ENCODE peak calls at places on chromosomes 5 and 9, in five cellular contexts. M is RWPE1, D is cardiac muscle cell, R is dorsolateral prefrontal cortex, I is mesendoderm. U is an unnamed sample.

GRCh38 chr9:111940697-111941096 is 44.1 kb downstream of the UGCG start:
- DNase-seq in M (no peak), D (no peak), R (no peak), I (no peak), U (no peak)

GRCh38 chr5:178356459-178356872 is 123.9 kb upstream of the PHYKPL start:
- DNase-seq in M (no peak), D (no peak), R (no peak), I (peak; percentile 88), U (no peak)

GRCh38 chr9:88753691-88754367 is 218.9 kb downstream of the NXNL2 start:
- DNase-seq in M (no peak), D (no peak), R (no peak), I (no peak), U (no peak)

GRCh38 chr9:127835930-127836586 is 18.4 kb downstream of the ENG start:
- DNase-seq in M (no peak), D (peak; percentile 61), R (no peak), I (no peak), U (no peak)

GRCh38 chr9:134961331-134962064 is 43.8 kb upstream of the FCN1 start:
- DNase-seq in M (no peak), D (no peak), R (no peak), I (no peak), U (no peak)

GRCh38 chr9:134059661-134060395 is 8.0 kb downstream of the BRD3 start:
- DNase-seq in M (no peak), D (no peak), R (no peak), I (no peak), U (peak; percentile 35)

GRCh38 chr5:102681403-102681983 is 73.6 kb upstream of the PAM start:
- DNase-seq in M (peak; percentile 68), D (peak; percentile 79), R (no peak), I (peak; percentile 81), U (peak; percentile 72)

GRCh38 chr5:135211083-135211790 is 177.2 kb upstream of the PITX1 start:
- DNase-seq in M (no peak), D (no peak), R (no peak), I (no peak), U (peak; percentile 78)

GRCh38 chr5:158074992-158075769 is 216.2 kb upstream of the CLINT1 start:
- DNase-seq in M (peak; percentile 83), D (peak; percentile 59), R (no peak), I (peak; percentile 86), U (peak; percentile 81)

GRCh38 chr9:108844391-108844790 is 11.4 kb downstream of the ACTL7B start:
- DNase-seq in M (no peak), D (no peak), R (no peak), I (no peak), U (no peak)

GRCh38 chr9:24351952-24352351 is 193.7 kb downstream of the IZUMO3 start:
- DNase-seq in M (no peak), D (no peak), R (no peak), I (no peak), U (no peak)

GRCh38 chr5:160486573-160486972 is 64.9 kb downstream of the PTTG1 start:
- DNase-seq in M (no peak), D (no peak), R (no peak), I (no peak), U (no peak)

GRCh38 chr5:62901001-62901400 is 322.4 kb downstream of the LRRC70 start:
- DNase-seq in M (no peak), D (no peak), R (no peak), I (no peak), U (no peak)

GRCh38 chr5:74404574-74405310 is 235.8 kb downstream of the ENC1 start:
- DNase-seq in M (no peak), D (no peak), R (no peak), I (no peak), U (no peak)

GRCh38 chr5:109239501-109239900 is 170.3 kb downstream of the PJA2 start:
- DNase-seq in M (no peak), D (peak; percentile 37), R (no peak), I (peak; percentile 93), U (no peak)

GRCh38 chr5:131462479-131462878 is 172.6 kb downstream of the RAPGEF6 start:
- DNase-seq in M (no peak), D (no peak), R (no peak), I (no peak), U (no peak)

GRCh38 chr9:121455527-121456239 is 44.0 kb downstream of the GGTA1 start:
- DNase-seq in M (no peak), D (no peak), R (no peak), I (no peak), U (no peak)

GRCh38 chr5:3896098-3896497 is 300.5 kb downstream of the IRX1 start:
- DNase-seq in M (peak; percentile 7), D (no peak), R (no peak), I (no peak), U (no peak)

GRCh38 chr9:93683331-93684134 is 107.1 kb downstream of the PHF2 start:
- DNase-seq in M (no peak), D (no peak), R (no peak), I (no peak), U (peak; percentile 12)

GRCh38 chr5:43602456-43602817 is 543 bp upstream of the NNT start:
- DNase-seq in M (peak; percentile 42), D (peak; percentile 77), R (no peak), I (peak; percentile 68), U (peak; percentile 51)